ENCODE peak calls at places on chromosome X, in five cellular contexts. M, V, E, J and B are unnamed samples.

GRCh38 chrX:136496359-136496767 is 1.0 kb upstream of the HTATSF1 start:
- DNase-seq in M (no peak), V (no peak), E (no peak), J (peak; percentile 12), B (no peak)

GRCh38 chrX:154478728-154479622 is at the start of gene LAGE3:
- DNase-seq in M (peak; percentile 57), V (peak; percentile 94), E (peak; percentile 93), J (peak; percentile 60), B (peak; percentile 92)

GRCh38 chrX:113741744-113742143 is 842.1 kb upstream of the HTR2C start:
- DNase-seq in M (no peak), V (peak; percentile 10), E (no peak), J (peak; percentile 2), B (peak; percentile 52)

GRCh38 chrX:118973389-118974087 is 880 bp upstream of the LONRF3 start:
- DNase-seq in M (no peak), V (no peak), E (no peak), J (no peak), B (no peak)

GRCh38 chrX:99703467-99703866 is 706.6 kb downstream of the PCDH19 start:
- DNase-seq in M (no peak), V (no peak), E (no peak), J (no peak), B (no peak)

GRCh38 chrX:104833401-104833800 is 267.4 kb downstream of the IL1RAPL2 start:
- DNase-seq in M (no peak), V (no peak), E (no peak), J (no peak), B (no peak)

GRCh38 chrX:98548550-98548949 is 1664.8 kb downstream of the RPA4 start:
- DNase-seq in M (no peak), V (no peak), E (peak; percentile 9), J (no peak), B (no peak)

GRCh38 chrX:22699591-22700091 is 300.1 kb upstream of the DDX53 start:
- DNase-seq in M (no peak), V (no peak), E (no peak), J (no peak), B (peak; percentile 78)

GRCh38 chrX:9416562-9417319 is 48.1 kb upstream of the TBL1X start:
- DNase-seq in M (no peak), V (no peak), E (no peak), J (no peak), B (no peak)

GRCh38 chrX:41922125-41922521 is 1.2 kb downstream of the CASK start:
- DNase-seq in M (no peak), V (no peak), E (no peak), J (no peak), B (peak; percentile 33)

GRCh38 chrX:86137071-86137470 is 11.2 kb upstream of the DACH2 start:
- DNase-seq in M (no peak), V (no peak), E (no peak), J (no peak), B (no peak)

GRCh38 chrX:115561605-115562491 is 874 bp downstream of the PLS3 start:
- DNase-seq in M (no peak), V (peak; percentile 45), E (peak; percentile 33), J (peak; percentile 4), B (peak; percentile 52)

GRCh38 chrX:48153769-48154168 is 23.3 kb downstream of the SPACA5B start:
- DNase-seq in M (no peak), V (no peak), E (no peak), J (no peak), B (no peak)

GRCh38 chrX:154140206-154140605 is 3.8 kb upstream of the OPN1LW start:
- DNase-seq in M (no peak), V (no peak), E (no peak), J (no peak), B (no peak)

GRCh38 chrX:153366119-153366518 is 32.2 kb downstream of the ZNF275 start:
- DNase-seq in M (no peak), V (no peak), E (no peak), J (no peak), B (no peak)

GRCh38 chrX:53091354-53091753 is 2.6 kb upstream of the KANTR start:
- DNase-seq in M (no peak), V (no peak), E (no peak), J (no peak), B (no peak)

GRCh38 chrX:97314348-97314747 is 430.6 kb downstream of the RPA4 start:
- DNase-seq in M (no peak), V (no peak), E (no peak), J (no peak), B (no peak)

GRCh38 chrX:30751497-30751896 is 98.3 kb downstream of the GK start:
- DNase-seq in M (no peak), V (no peak), E (no peak), J (no peak), B (no peak)

GRCh38 chrX:15769300-15769954 is 20.9 kb upstream of the ZRSR2 start:
- DNase-seq in M (no peak), V (no peak), E (no peak), J (no peak), B (no peak)

GRCh38 chrX:111244238-111244750 is 26.0 kb downstream of the CAPN6 start:
- DNase-seq in M (no peak), V (peak; percentile 12), E (no peak), J (peak; percentile 0), B (no peak)

GRCh38 chrX:29257516-29257915 is 670.3 kb downstream of the IL1RAPL1 start:
- DNase-seq in M (no peak), V (no peak), E (no peak), J (no peak), B (no peak)

GRCh38 chrX:79133897-79134296 is 10.6 kb upstream of the GPR174 start:
- DNase-seq in M (no peak), V (no peak), E (no peak), J (no peak), B (no peak)

GRCh38 chrX:15607067-15607466 is 6.3 kb upstream of the ACE2 start:
- DNase-seq in M (no peak), V (no peak), E (no peak), J (no peak), B (no peak)

GRCh38 chrX:67613366-67613765 is 69.5 kb downstream of the AR start:
- DNase-seq in M (no peak), V (no peak), E (no peak), J (no peak), B (peak; percentile 30)

GRCh38 chrX:110795645-110796510 is at the start of gene CHRDL1:
- DNase-seq in M (no peak), V (peak; percentile 0), E (peak; percentile 35), J (no peak), B (no peak)

GRCh38 chrX:1564750-1565683 is 26.4 kb upstream of the AKAP17A start:
- DNase-seq in M (no peak), V (no peak), E (no peak), J (no peak), B (no peak)

GRCh38 chrX:76279007-76279406 is 106.1 kb downstream of the PBDC1 start:
- DNase-seq in M (peak; percentile 17), V (peak; percentile 58), E (peak; percentile 47), J (peak; percentile 37), B (peak; percentile 40)

GRCh38 chrX:15946783-15947550 is 92.4 kb upstream of the AP1S2 start:
- DNase-seq in M (no peak), V (peak; percentile 3), E (no peak), J (no peak), B (no peak)

GRCh38 chrX:119690921-119691716 is 1.8 kb downstream of the SEPTIN6 start:
- DNase-seq in M (no peak), V (no peak), E (no peak), J (no peak), B (no peak)

GRCh38 chrX:9595131-9595530 is 130.3 kb downstream of the TBL1X start:
- DNase-seq in M (no peak), V (no peak), E (no peak), J (no peak), B (no peak)

GRCh38 chrX:68511255-68511654 is 12.4 kb downstream of the YIPF6 start:
- DNase-seq in M (no peak), V (peak; percentile 52), E (peak; percentile 12), J (peak; percentile 30), B (peak; percentile 42)

GRCh38 chrX:38881727-38882126 is 80.5 kb downstream of the MID1IP1 start:
- DNase-seq in M (no peak), V (no peak), E (no peak), J (no peak), B (no peak)

GRCh38 chrX:38882894-38883620 is 81.8 kb downstream of the MID1IP1 start:
- DNase-seq in M (no peak), V (no peak), E (no peak), J (no peak), B (peak; percentile 13)

GRCh38 chrX:38890326-38890725 is 89.1 kb downstream of the MID1IP1 start:
- DNase-seq in M (no peak), V (no peak), E (no peak), J (no peak), B (no peak)

GRCh38 chrX:38887222-38887621 is 86.0 kb downstream of the MID1IP1 start:
- DNase-seq in M (no peak), V (no peak), E (no peak), J (no peak), B (no peak)

DNA sequence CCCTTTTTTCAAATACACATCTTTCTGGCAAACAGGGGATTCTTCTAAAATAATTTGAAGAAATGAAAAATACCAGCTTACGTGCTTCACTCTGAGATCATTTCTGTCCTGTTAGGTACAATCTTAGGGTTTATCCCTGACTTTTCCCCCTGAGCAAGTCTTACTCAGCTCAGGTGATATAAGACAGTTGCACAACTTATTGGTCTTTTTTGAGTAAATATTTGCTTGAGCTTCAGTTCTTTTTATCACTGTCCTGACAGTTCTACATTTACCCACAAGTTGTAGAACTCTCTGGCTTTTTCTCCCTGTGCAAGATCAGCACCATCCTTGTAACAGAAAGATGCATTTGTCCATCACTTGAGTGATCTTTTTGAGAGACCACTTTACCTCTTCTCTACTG is 84.9 kb downstream of the MID1IP1 start:
- DNase-seq in M (no peak), V (no peak), E (no peak), J (no peak), B (no peak)
- TF ChIP-seq JUN in M (no peak), V (no peak), E (no peak), J (no peak), B (no peak)

GRCh38 chrX:40284852-40285251 is 187.1 kb upstream of the BCOR start:
- DNase-seq in M (no peak), V (no peak), E (no peak), J (no peak), B (no peak)
- TF ChIP-seq CTCF in M (no peak), V (no peak), E (no peak), J (no peak), B (no peak)

GRCh38 chrX:13121020-13121419 is 76.6 kb upstream of the FAM9C start:
- DNase-seq in M (no peak), V (no peak), E (no peak), J (no peak), B (no peak)

GRCh38 chrX:13126785-13127184 is 82.4 kb upstream of the FAM9C start:
- DNase-seq in M (no peak), V (no peak), E (no peak), J (peak; percentile 4), B (no peak)

GRCh38 chrX:13125188-13125587 is 80.8 kb upstream of the FAM9C start:
- DNase-seq in M (no peak), V (no peak), E (no peak), J (no peak), B (no peak)

GRCh38 chrX:13123247-13123856 is 78.9 kb upstream of the FAM9C start:
- DNase-seq in M (no peak), V (peak; percentile 33), E (no peak), J (peak; percentile 75), B (no peak)

GRCh38 chrX:13123857-13124345 is 79.5 kb upstream of the FAM9C start:
- DNase-seq in M (no peak), V (peak; percentile 54), E (no peak), J (peak; percentile 46), B (peak; percentile 93)
- TF ChIP-seq JUN in M (no peak), V (no peak), E (no peak), J (no peak), B (peak; percentile 48)

GRCh38 chrX:108020631-108021030 is 24.2 kb upstream of the VSIG1 start:
- DNase-seq in M (no peak), V (peak; percentile 46), E (no peak), J (no peak), B (peak; percentile 55)
- TF ChIP-seq CTCF in M (peak; percentile 30), V (peak; percentile 60), E (peak; percentile 15), J (peak; percentile 47), B (peak; percentile 44)